ENCODE peak calls at places on chromosomes 16 and 17, in four cellular contexts. H, J, T and I are unnamed samples.

GRCh38 chr16:17313085-17313611 is 157.6 kb downstream of the XYLT1 start:
- DNase-seq in J (no peak), H (no peak), T (no peak), I (no peak)

GRCh38 chr17:72118588-72119279 is 2.1 kb upstream of the SOX9 start:
- DNase-seq in H (peak; percentile 52), T (peak; percentile 60), J (peak; percentile 68), I (peak; percentile 79)

GRCh38 chr17:17108681-17109049 is 66.4 kb downstream of the MPRIP start:
- DNase-seq in H (peak; percentile 16), T (no peak), J (no peak), I (no peak)

GRCh38 chr17:37458805-37459204 is 30.9 kb upstream of the DUSP14 start:
- DNase-seq in T (no peak), J (no peak), H (no peak), I (no peak)

GRCh38 chr16:47065766-47066688 is 77.7 kb downstream of the NETO2 start:
- DNase-seq in T (no peak), H (no peak), J (no peak), I (no peak)

GRCh38 chr17:74499992-74500391 is 31.3 kb downstream of the CD300LB start:
- DNase-seq in T (no peak), H (no peak), J (no peak), I (no peak)

GRCh38 chr16:1258218-1258587 is 2.3 kb downstream of the TPSD1 start:
- DNase-seq in J (no peak), H (no peak), T (no peak), I (no peak)

GRCh38 chr17:54948380-54948779 is 20.1 kb downstream of the COX11 start:
- DNase-seq in J (no peak), T (no peak), H (no peak), I (no peak)

GRCh38 chr17:10091051-10091450 is 107.4 kb downstream of the GAS7 start:
- DNase-seq in H (no peak), J (no peak), T (no peak), I (no peak)

GRCh38 chr17:27530791-27531391 is 74.6 kb downstream of the KSR1 start:
- DNase-seq in T (no peak), H (no peak), J (no peak), I (no peak)

GRCh38 chr17:35982409-35983191 is 1.3 kb upstream of the CCL16 start:
- DNase-seq in T (no peak), H (no peak), J (no peak), I (no peak)

GRCh38 chr17:63542218-63542545 is 8.1 kb upstream of the DCAF7 start:
- DNase-seq in H (no peak), J (no peak), T (no peak), I (no peak)

GRCh38 chr16:83830769-83831450 is 23.1 kb downstream of the HSBP1 start:
- DNase-seq in T (no peak), H (no peak), J (no peak), I (no peak)

DNA sequence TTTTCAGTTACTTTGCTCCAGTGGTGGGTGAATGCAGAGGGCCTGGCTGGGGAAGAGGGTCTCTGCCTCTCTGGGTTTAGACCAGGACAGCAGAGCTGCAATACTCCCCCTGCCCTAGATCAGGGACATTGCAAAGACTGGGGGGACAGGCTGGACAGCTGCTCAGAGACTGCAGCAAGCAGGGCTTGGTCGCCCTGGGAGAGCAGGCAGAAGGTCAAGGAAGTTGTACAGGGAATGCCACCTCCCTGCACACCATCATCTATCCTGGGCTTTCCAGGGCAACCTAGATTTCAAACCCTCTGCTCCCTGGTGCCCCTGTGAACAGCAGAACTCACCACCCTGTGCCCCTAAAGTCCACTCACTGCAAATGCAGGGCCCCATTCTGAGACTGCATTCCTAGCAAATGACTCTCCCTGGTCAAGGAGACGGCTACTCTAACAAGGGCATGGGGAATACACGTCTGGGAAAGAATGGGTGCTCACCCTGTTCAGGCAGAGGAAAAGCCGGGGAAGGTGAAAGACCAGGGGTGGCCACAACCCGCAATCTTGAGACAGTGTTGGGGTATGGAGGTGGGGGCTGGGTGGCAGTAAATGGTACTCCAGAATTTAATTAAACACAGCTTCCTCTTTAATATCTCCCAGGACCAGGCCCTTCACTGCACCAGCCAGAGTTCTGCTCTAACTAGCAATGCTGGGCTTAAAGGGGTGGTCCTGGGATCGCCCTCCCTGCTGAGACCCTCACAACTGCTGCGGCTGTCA is 1.0 kb downstream of the KIFC3 start:
- DNase-seq in T (no peak), H (no peak), J (no peak), I (no peak)
- TF ChIP-seq CTCF in T (no peak), H (no peak), J (peak; percentile 26), I (no peak)

GRCh38 chr17:3747805-3748204 is 24.1 kb downstream of the HASPIN start:
- DNase-seq in H (no peak), T (no peak), J (no peak), I (no peak)
- TF ChIP-seq CTCF in H (no peak), T (no peak), J (no peak), I (no peak)

DNA sequence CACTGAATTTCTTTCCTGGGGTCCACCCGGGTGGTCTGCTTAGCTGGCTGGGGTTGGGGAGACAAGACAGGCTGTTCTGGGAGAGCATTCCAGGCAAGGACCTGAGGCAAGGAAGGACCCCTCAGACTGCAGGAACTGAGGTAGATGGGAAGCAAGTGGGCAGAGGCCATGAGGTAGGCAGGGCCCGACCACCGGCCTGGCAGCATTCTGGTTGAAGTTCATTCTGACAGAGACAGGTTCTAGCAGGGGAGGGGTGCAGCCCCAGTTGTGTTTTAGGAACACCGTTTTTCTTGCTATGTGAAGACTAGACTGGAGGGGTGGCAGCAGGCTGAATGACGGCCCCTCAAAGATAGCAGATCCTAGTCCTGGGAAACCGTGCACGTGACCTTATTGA is 17.5 kb downstream of the B9D1 start:
- DNase-seq in H (no peak), J (no peak), T (no peak), I (no peak)
- TF ChIP-seq CTCF in H (no peak), J (no peak), T (no peak), I (no peak)

GRCh38 chr17:15436399-15437369 is 30.7 kb downstream of the CDRT4 start:
- DNase-seq in J (no peak), H (peak; percentile 76), T (no peak), I (no peak)
- TF ChIP-seq CTCF in J (peak; percentile 19), H (peak; percentile 55), T (no peak), I (no peak)

GRCh38 chr17:41338961-41339485 is 11.6 kb downstream of the KRT33A start:
- DNase-seq in T (no peak), H (no peak), J (no peak), I (no peak)
- TF ChIP-seq CTCF in T (no peak), H (no peak), J (no peak), I (no peak)

DNA sequence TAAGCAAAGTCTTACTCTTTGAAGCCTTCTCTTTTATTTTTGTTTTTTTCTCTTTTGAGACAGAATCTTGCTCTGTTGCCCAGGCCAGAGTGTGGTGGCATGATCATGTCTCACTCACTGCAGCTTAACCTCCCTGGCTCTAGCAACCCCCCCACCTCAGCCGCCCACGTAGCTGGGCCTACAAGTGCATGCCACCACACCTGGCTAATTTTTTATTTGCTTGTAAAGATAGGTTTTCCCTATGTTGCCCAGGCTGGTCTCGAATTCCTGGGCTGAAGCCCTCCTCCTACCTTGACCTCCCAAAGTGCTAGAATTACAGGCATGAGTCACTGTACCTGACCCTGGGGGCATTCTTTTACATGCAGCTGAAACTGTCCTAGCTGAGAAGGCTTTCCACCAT is 154.7 kb downstream of the PRKCB start:
- DNase-seq in H (no peak), T (no peak), J (no peak), I (no peak)
- TF ChIP-seq CTCF in H (no peak), T (no peak), J (no peak), I (no peak)

GRCh38 chr16:88558457-88559442 is 11.5 kb upstream of the ZC3H18 start:
- DNase-seq in H (peak; percentile 83), J (no peak), T (peak; percentile 60), I (no peak)
- TF ChIP-seq CTCF in H (peak; percentile 69), J (peak; percentile 51), T (peak; percentile 34), I (peak; percentile 39)